ENCODE peak calls at places on chromosomes 3 and 15, in ten cellular contexts. One of them, this sample, is unnamed. For H3K4me1, the result is how much of the 10 kb centered on the place peaks cover.

GRCh38 chr15:101676965-101677364 is 24.8 kb upstream of the TM2D3 start:
- DNase-seq in hepatocyte: no peak
- DNase-seq in ovary: no peak
- DNase-seq in HAP-1: no peak
- DNase-seq in A549: no peak
- DNase-seq in naive thymus-derived CD4-positive, alpha-beta T cell: no peak
- DNase-seq in CD8-positive, alpha-beta T cell: no peak
- DNase-seq in spleen: no peak
- DNase-seq in IMR-90: peak
- DNase-seq in colonic mucosa: no peak
- DNase-seq in this sample: no peak

GRCh38 chr3:69560818-69561217 is 174.9 kb upstream of the FRMD4B start:
- DNase-seq in hepatocyte: no peak
- DNase-seq in ovary: no peak
- DNase-seq in HAP-1: no peak
- DNase-seq in A549: no peak
- DNase-seq in naive thymus-derived CD4-positive, alpha-beta T cell: no peak
- DNase-seq in CD8-positive, alpha-beta T cell: no peak
- DNase-seq in spleen: no peak
- DNase-seq in IMR-90: no peak
- DNase-seq in colonic mucosa: no peak
- DNase-seq in this sample: no peak

GRCh38 chr3:38019658-38020341 is 9.6 kb downstream of the PLCD1 start:
- DNase-seq in hepatocyte: no peak
- DNase-seq in ovary: peak
- DNase-seq in HAP-1: no peak
- DNase-seq in A549: no peak
- DNase-seq in naive thymus-derived CD4-positive, alpha-beta T cell: no peak
- DNase-seq in CD8-positive, alpha-beta T cell: no peak
- DNase-seq in spleen: no peak
- DNase-seq in IMR-90: no peak
- DNase-seq in colonic mucosa: no peak
- DNase-seq in this sample: no peak

GRCh38 chr3:142857056-142857455 is 31.8 kb downstream of the PCOLCE2 start:
- DNase-seq in hepatocyte: peak
- DNase-seq in ovary: no peak
- DNase-seq in HAP-1: peak
- DNase-seq in A549: peak
- DNase-seq in naive thymus-derived CD4-positive, alpha-beta T cell: no peak
- DNase-seq in CD8-positive, alpha-beta T cell: no peak
- DNase-seq in spleen: no peak
- DNase-seq in IMR-90: no peak
- DNase-seq in colonic mucosa: no peak
- DNase-seq in this sample: no peak

GRCh38 chr3:39150803-39151631 is 2.4 kb downstream of the CSRNP1 start:
- DNase-seq in hepatocyte: peak
- DNase-seq in ovary: peak
- DNase-seq in HAP-1: peak
- DNase-seq in A549: peak
- DNase-seq in naive thymus-derived CD4-positive, alpha-beta T cell: no peak
- DNase-seq in CD8-positive, alpha-beta T cell: peak
- DNase-seq in spleen: no peak
- DNase-seq in IMR-90: peak
- DNase-seq in colonic mucosa: peak
- DNase-seq in this sample: peak

GRCh38 chr3:12308517-12308916 is 19.6 kb downstream of the PPARG start:
- DNase-seq in hepatocyte: peak
- DNase-seq in ovary: no peak
- DNase-seq in HAP-1: no peak
- DNase-seq in A549: peak
- DNase-seq in naive thymus-derived CD4-positive, alpha-beta T cell: no peak
- DNase-seq in CD8-positive, alpha-beta T cell: no peak
- DNase-seq in spleen: no peak
- DNase-seq in IMR-90: peak
- DNase-seq in colonic mucosa: no peak
- DNase-seq in this sample: no peak

GRCh38 chr3:111071257-111072015 is at the start of gene NECTIN3:
- DNase-seq in hepatocyte: peak
- DNase-seq in ovary: peak
- DNase-seq in HAP-1: peak
- DNase-seq in A549: peak
- DNase-seq in naive thymus-derived CD4-positive, alpha-beta T cell: peak
- DNase-seq in CD8-positive, alpha-beta T cell: peak
- DNase-seq in spleen: peak
- DNase-seq in IMR-90: peak
- DNase-seq in colonic mucosa: peak
- DNase-seq in this sample: peak

GRCh38 chr3:73727854-73728253 is 103.1 kb upstream of the PDZRN3 start:
- DNase-seq in hepatocyte: no peak
- DNase-seq in ovary: no peak
- DNase-seq in HAP-1: no peak
- DNase-seq in A549: no peak
- DNase-seq in naive thymus-derived CD4-positive, alpha-beta T cell: no peak
- DNase-seq in CD8-positive, alpha-beta T cell: no peak
- DNase-seq in spleen: no peak
- DNase-seq in IMR-90: no peak
- DNase-seq in colonic mucosa: no peak
- DNase-seq in this sample: no peak

GRCh38 chr15:38680780-38681179 is 116.2 kb upstream of the RASGRP1 start:
- DNase-seq in hepatocyte: no peak
- DNase-seq in ovary: no peak
- DNase-seq in HAP-1: no peak
- DNase-seq in A549: no peak
- DNase-seq in naive thymus-derived CD4-positive, alpha-beta T cell: no peak
- DNase-seq in CD8-positive, alpha-beta T cell: no peak
- DNase-seq in spleen: no peak
- DNase-seq in IMR-90: no peak
- DNase-seq in colonic mucosa: no peak
- DNase-seq in this sample: no peak

GRCh38 chr3:102514241-102514640 is 79.4 kb downstream of the ZPLD1 start:
- DNase-seq in hepatocyte: no peak
- DNase-seq in ovary: no peak
- DNase-seq in HAP-1: no peak
- DNase-seq in A549: no peak
- DNase-seq in naive thymus-derived CD4-positive, alpha-beta T cell: no peak
- DNase-seq in CD8-positive, alpha-beta T cell: no peak
- DNase-seq in spleen: no peak
- DNase-seq in IMR-90: no peak
- DNase-seq in colonic mucosa: no peak
- DNase-seq in this sample: no peak

GRCh38 chr3:111619833-111620232 is 24.7 kb upstream of the ZBED2 start:
- DNase-seq in hepatocyte: no peak
- DNase-seq in ovary: no peak
- DNase-seq in HAP-1: no peak
- DNase-seq in A549: no peak
- DNase-seq in naive thymus-derived CD4-positive, alpha-beta T cell: no peak
- DNase-seq in CD8-positive, alpha-beta T cell: no peak
- DNase-seq in spleen: no peak
- DNase-seq in IMR-90: peak
- DNase-seq in colonic mucosa: no peak
- DNase-seq in this sample: no peak

DNA sequence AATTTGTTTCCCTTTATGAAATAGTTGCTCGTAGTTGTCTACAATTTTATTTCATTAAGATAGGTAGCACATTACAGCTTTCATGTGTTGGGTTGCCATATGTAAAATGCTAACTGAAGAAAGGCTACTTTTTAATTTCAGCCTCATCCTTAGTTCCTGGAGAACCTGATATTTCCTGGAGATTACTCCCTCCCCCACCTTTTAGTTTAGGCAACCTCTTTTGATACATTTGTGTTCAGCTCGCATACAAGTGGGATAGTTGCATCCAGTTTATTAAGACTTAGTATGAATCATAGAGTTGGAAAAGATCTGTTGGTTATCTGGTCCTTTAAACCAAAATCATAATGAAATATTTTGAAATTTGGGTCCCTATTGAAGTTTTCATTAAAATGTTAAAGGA is 6.0 kb downstream of the SETD5 start:
- DNase-seq in hepatocyte: no peak
- DNase-seq in ovary: no peak
- DNase-seq in HAP-1: no peak
- DNase-seq in A549: no peak
- DNase-seq in naive thymus-derived CD4-positive, alpha-beta T cell: no peak
- DNase-seq in CD8-positive, alpha-beta T cell: no peak
- DNase-seq in spleen: no peak
- DNase-seq in IMR-90: no peak
- DNase-seq in colonic mucosa: no peak
- DNase-seq in this sample: no peak
- H3K4me3 ChIP-seq in hepatocyte: no peak
- H3K4me3 ChIP-seq in ovary: no peak
- H3K4me3 ChIP-seq in HAP-1: no peak
- H3K4me3 ChIP-seq in A549: peak
- H3K4me3 ChIP-seq in naive thymus-derived CD4-positive, alpha-beta T cell: no peak
- H3K4me3 ChIP-seq in CD8-positive, alpha-beta T cell: no peak
- H3K4me3 ChIP-seq in spleen: no peak
- H3K4me3 ChIP-seq in IMR-90: no peak
- H3K4me3 ChIP-seq in colonic mucosa: no peak
- H3K4me3 ChIP-seq in this sample: no peak

GRCh38 chr3:16179261-16179660 is 4.8 kb downstream of the GALNT15 start:
- DNase-seq in hepatocyte: no peak
- DNase-seq in ovary: no peak
- DNase-seq in HAP-1: no peak
- DNase-seq in A549: no peak
- DNase-seq in naive thymus-derived CD4-positive, alpha-beta T cell: no peak
- DNase-seq in CD8-positive, alpha-beta T cell: no peak
- DNase-seq in spleen: no peak
- DNase-seq in IMR-90: no peak
- DNase-seq in colonic mucosa: no peak
- DNase-seq in this sample: no peak
- H3K4me1 ChIP-seq in hepatocyte: under half
- H3K4me1 ChIP-seq in ovary: under half
- H3K4me1 ChIP-seq in HAP-1: under half
- H3K4me1 ChIP-seq in A549: under half
- H3K4me1 ChIP-seq in naive thymus-derived CD4-positive, alpha-beta T cell: under half
- H3K4me1 ChIP-seq in CD8-positive, alpha-beta T cell: under half
- H3K4me1 ChIP-seq in spleen: under half
- H3K4me1 ChIP-seq in IMR-90: under half
- H3K4me1 ChIP-seq in colonic mucosa: under half
- H3K4me1 ChIP-seq in this sample: under half

GRCh38 chr3:22620498-22620897 is 582.6 kb upstream of the UBE2E2 start:
- DNase-seq in hepatocyte: no peak
- DNase-seq in ovary: no peak
- DNase-seq in HAP-1: no peak
- DNase-seq in A549: no peak
- DNase-seq in naive thymus-derived CD4-positive, alpha-beta T cell: no peak
- DNase-seq in CD8-positive, alpha-beta T cell: no peak
- DNase-seq in spleen: no peak
- DNase-seq in IMR-90: no peak
- DNase-seq in colonic mucosa: no peak
- DNase-seq in this sample: no peak

GRCh38 chr3:22612927-22613326 is 590.2 kb upstream of the UBE2E2 start:
- DNase-seq in hepatocyte: peak
- DNase-seq in ovary: no peak
- DNase-seq in HAP-1: no peak
- DNase-seq in A549: no peak
- DNase-seq in naive thymus-derived CD4-positive, alpha-beta T cell: no peak
- DNase-seq in CD8-positive, alpha-beta T cell: no peak
- DNase-seq in spleen: no peak
- DNase-seq in IMR-90: no peak
- DNase-seq in colonic mucosa: no peak
- DNase-seq in this sample: no peak

GRCh38 chr3:22621205-22621809 is 581.8 kb upstream of the UBE2E2 start:
- DNase-seq in hepatocyte: no peak
- DNase-seq in ovary: no peak
- DNase-seq in HAP-1: no peak
- DNase-seq in A549: no peak
- DNase-seq in naive thymus-derived CD4-positive, alpha-beta T cell: no peak
- DNase-seq in CD8-positive, alpha-beta T cell: no peak
- DNase-seq in spleen: no peak
- DNase-seq in IMR-90: no peak
- DNase-seq in colonic mucosa: no peak
- DNase-seq in this sample: no peak

GRCh38 chr3:22617372-22617771 is 585.8 kb upstream of the UBE2E2 start:
- DNase-seq in hepatocyte: no peak
- DNase-seq in ovary: no peak
- DNase-seq in HAP-1: no peak
- DNase-seq in A549: no peak
- DNase-seq in naive thymus-derived CD4-positive, alpha-beta T cell: no peak
- DNase-seq in CD8-positive, alpha-beta T cell: no peak
- DNase-seq in spleen: no peak
- DNase-seq in IMR-90: no peak
- DNase-seq in colonic mucosa: no peak
- DNase-seq in this sample: no peak
- H3K4me3 ChIP-seq in hepatocyte: no peak
- H3K4me3 ChIP-seq in ovary: no peak
- H3K4me3 ChIP-seq in HAP-1: no peak
- H3K4me3 ChIP-seq in A549: no peak
- H3K4me3 ChIP-seq in naive thymus-derived CD4-positive, alpha-beta T cell: no peak
- H3K4me3 ChIP-seq in CD8-positive, alpha-beta T cell: no peak
- H3K4me3 ChIP-seq in spleen: no peak
- H3K4me3 ChIP-seq in IMR-90: no peak
- H3K4me3 ChIP-seq in colonic mucosa: no peak
- H3K4me3 ChIP-seq in this sample: no peak

GRCh38 chr3:123751478-123751877 is 132.7 kb downstream of the MYLK start:
- DNase-seq in hepatocyte: no peak
- DNase-seq in ovary: no peak
- DNase-seq in HAP-1: no peak
- DNase-seq in A549: no peak
- DNase-seq in naive thymus-derived CD4-positive, alpha-beta T cell: no peak
- DNase-seq in CD8-positive, alpha-beta T cell: no peak
- DNase-seq in spleen: no peak
- DNase-seq in IMR-90: peak
- DNase-seq in colonic mucosa: no peak
- DNase-seq in this sample: no peak

GRCh38 chr3:123752228-123752627 is 131.9 kb downstream of the MYLK start:
- DNase-seq in hepatocyte: no peak
- DNase-seq in ovary: no peak
- DNase-seq in HAP-1: no peak
- DNase-seq in A549: no peak
- DNase-seq in naive thymus-derived CD4-positive, alpha-beta T cell: no peak
- DNase-seq in CD8-positive, alpha-beta T cell: no peak
- DNase-seq in spleen: no peak
- DNase-seq in IMR-90: no peak
- DNase-seq in colonic mucosa: peak
- DNase-seq in this sample: no peak

GRCh38 chr3:123755085-123755484 is 129.0 kb downstream of the MYLK start:
- DNase-seq in hepatocyte: peak
- DNase-seq in ovary: no peak
- DNase-seq in HAP-1: no peak
- DNase-seq in A549: peak
- DNase-seq in naive thymus-derived CD4-positive, alpha-beta T cell: no peak
- DNase-seq in CD8-positive, alpha-beta T cell: no peak
- DNase-seq in spleen: no peak
- DNase-seq in IMR-90: no peak
- DNase-seq in colonic mucosa: peak
- DNase-seq in this sample: no peak

GRCh38 chr3:123755508-123755907 is 128.6 kb downstream of the MYLK start:
- DNase-seq in hepatocyte: no peak
- DNase-seq in ovary: no peak
- DNase-seq in HAP-1: no peak
- DNase-seq in A549: no peak
- DNase-seq in naive thymus-derived CD4-positive, alpha-beta T cell: no peak
- DNase-seq in CD8-positive, alpha-beta T cell: no peak
- DNase-seq in spleen: no peak
- DNase-seq in IMR-90: no peak
- DNase-seq in colonic mucosa: peak
- DNase-seq in this sample: no peak

DNA sequence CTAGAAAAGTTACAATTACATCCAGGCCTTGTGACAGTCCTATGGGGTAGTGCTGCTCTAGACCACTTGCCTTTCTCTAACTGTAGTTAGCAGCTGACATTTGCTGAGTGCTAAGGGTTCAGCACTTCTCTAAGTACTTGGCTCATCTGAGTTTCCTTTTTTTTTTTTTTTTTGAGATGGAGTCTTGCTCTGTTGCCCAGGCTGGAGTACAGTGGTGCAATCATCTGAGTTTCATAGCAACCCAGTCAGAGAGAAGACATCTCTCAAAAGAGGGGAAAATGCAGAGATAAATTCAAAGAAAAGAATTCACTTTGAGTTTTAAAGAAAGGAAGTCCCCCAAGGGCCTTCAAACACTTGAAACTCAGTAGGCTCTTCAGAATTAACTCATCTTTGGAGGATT is 130.8 kb downstream of the MYLK start:
- DNase-seq in hepatocyte: no peak
- DNase-seq in ovary: no peak
- DNase-seq in HAP-1: no peak
- DNase-seq in A549: no peak
- DNase-seq in naive thymus-derived CD4-positive, alpha-beta T cell: no peak
- DNase-seq in CD8-positive, alpha-beta T cell: no peak
- DNase-seq in spleen: no peak
- DNase-seq in IMR-90: no peak
- DNase-seq in colonic mucosa: peak
- DNase-seq in this sample: no peak
- H3K4me1 ChIP-seq in hepatocyte: under half
- H3K4me1 ChIP-seq in ovary: under half
- H3K4me1 ChIP-seq in HAP-1: under half
- H3K4me1 ChIP-seq in A549: half or more
- H3K4me1 ChIP-seq in naive thymus-derived CD4-positive, alpha-beta T cell: under half
- H3K4me1 ChIP-seq in CD8-positive, alpha-beta T cell: under half
- H3K4me1 ChIP-seq in spleen: under half
- H3K4me1 ChIP-seq in IMR-90: under half
- H3K4me1 ChIP-seq in colonic mucosa: under half
- H3K4me1 ChIP-seq in this sample: under half